ENCODE peak calls at places on chromosomes 6 and 20, in ten cellular contexts. Z, L, Q, Y, E, F, H, X, W and D are unnamed samples.

GRCh38 chr6:10389739-10390494 is 25.0 kb downstream of the TFAP2A start:
- DNase-seq in F (no peak), L (no peak), H (no peak), Z (no peak), X (no peak), W (no peak), E (no peak), Q (no peak), Y (no peak), D (no peak)

GRCh38 chr6:147621280-147621679 is 112.8 kb downstream of the SAMD5 start:
- DNase-seq in E (no peak), Y (peak), W (peak), X (no peak), Q (no peak), L (peak), F (no peak), H (no peak), Z (peak), D (peak)

GRCh38 chr6:56649053-56649769 is 6.5 kb upstream of the DST start:
- DNase-seq in F (no peak), E (no peak), Q (no peak), H (peak), L (no peak), W (peak), X (no peak), Z (no peak), Y (no peak), D (no peak)

GRCh38 chr6:48986105-48986504 is 476.9 kb downstream of the MMUT start:
- DNase-seq in Z (no peak), Y (no peak), Q (no peak), W (no peak), X (no peak), E (no peak), L (no peak), H (no peak), F (no peak), D (peak)

GRCh38 chr6:105207524-105208269 is 27.9 kb upstream of the POPDC3 start:
- DNase-seq in W (peak), Z (no peak), H (no peak), X (no peak), E (no peak), Y (peak), Q (no peak), L (peak), F (no peak), D (peak)

GRCh38 chr6:41367700-41368099 is 32.3 kb downstream of the NCR2 start:
- DNase-seq in Q (no peak), W (peak), Z (peak), X (no peak), E (peak), H (peak), L (no peak), Y (peak), F (peak), D (peak)

GRCh38 chr6:40444811-40445210 is 142.4 kb downstream of the LRFN2 start:
- DNase-seq in Q (no peak), H (peak), E (no peak), Z (no peak), L (no peak), W (peak), F (no peak), X (no peak), Y (no peak), D (no peak)

GRCh38 chr6:105193647-105194046 is 13.8 kb upstream of the POPDC3 start:
- DNase-seq in E (peak), L (peak), Z (no peak), X (no peak), Q (no peak), H (no peak), Y (no peak), F (no peak), W (peak), D (peak)

GRCh38 chr6:114471450-114471849 is 128.6 kb upstream of the HS3ST5 start:
- DNase-seq in E (no peak), H (no peak), Z (no peak), W (no peak), Y (no peak), L (no peak), F (no peak), X (no peak), Q (no peak), D (no peak)

GRCh38 chr6:147000545-147001488 is 203.4 kb upstream of the STXBP5 start:
- DNase-seq in E (peak), F (peak), L (peak), Y (peak), W (peak), H (peak), Z (no peak), Q (no peak), X (no peak), D (peak)

GRCh38 chr6:16991981-16992629 is 109.7 kb upstream of the STMND1 start:
- DNase-seq in Y (no peak), W (no peak), X (no peak), F (no peak), E (no peak), L (no peak), Z (no peak), H (no peak), Q (no peak), D (no peak)

GRCh38 chr20:41213150-41213820 is 75.9 kb downstream of the PLCG1 start:
- DNase-seq in X (no peak), Q (no peak), Z (no peak), W (peak), L (peak), Y (peak), F (peak), E (no peak), H (no peak), D (peak)

GRCh38 chr6:155883334-155883731 is 427.7 kb upstream of the NOX3 start:
- DNase-seq in F (no peak), W (no peak), H (no peak), L (no peak), Y (no peak), Q (no peak), Z (no peak), X (no peak), E (no peak), D (peak)

GRCh38 chr6:131937703-131938631 is 13.2 kb downstream of the CCN2 start:
- DNase-seq in Q (no peak), X (no peak), E (no peak), Z (peak), H (peak), W (peak), L (peak), Y (peak), F (peak), D (peak)

GRCh38 chr6:49453221-49453620 is 9.8 kb downstream of the MMUT start:
- DNase-seq in Y (no peak), E (no peak), X (no peak), W (no peak), Q (no peak), F (no peak), Z (no peak), L (no peak), H (peak), D (peak)

GRCh38 chr6:109451376-109451775 is 4.2 kb downstream of the MICAL1 start:
- DNase-seq in Z (no peak), L (no peak), Y (no peak), W (no peak), F (no peak), E (no peak), H (no peak), Q (no peak), X (no peak), D (no peak)

GRCh38 chr6:88263591-88263990 is 97.4 kb upstream of the CNR1 start:
- DNase-seq in W (peak), L (no peak), F (no peak), Z (no peak), X (no peak), E (no peak), H (no peak), Y (no peak), Q (no peak), D (no peak)

GRCh38 chr20:2179233-2179580 is 77.6 kb downstream of the STK35 start:
- DNase-seq in W (no peak), E (no peak), L (no peak), X (no peak), Q (no peak), Y (no peak), F (no peak), Z (no peak), H (no peak), D (no peak)

GRCh38 chr20:47438464-47439381 is 63.0 kb upstream of the NCOA3 start:
- DNase-seq in X (no peak), Z (no peak), H (no peak), Q (no peak), Y (no peak), E (no peak), L (no peak), W (no peak), F (no peak), D (no peak)

GRCh38 chr6:112796712-112797111 is 449.6 kb downstream of the RFPL4B start:
- DNase-seq in W (no peak), H (no peak), Q (no peak), L (no peak), Z (no peak), X (no peak), E (no peak), F (no peak), Y (no peak), D (no peak)

GRCh38 chr20:8646716-8647115 is 422.2 kb upstream of the PLCB4 start:
- DNase-seq in F (peak), W (peak), Y (no peak), H (no peak), Q (no peak), Z (no peak), E (peak), X (no peak), L (peak), D (peak)

GRCh38 chr6:36625161-36625919 is 31.2 kb downstream of the SRSF3 start:
- DNase-seq in H (no peak), L (peak), W (peak), E (peak), Y (peak), Q (no peak), Z (peak), X (peak), F (no peak), D (peak)

GRCh38 chr6:15086273-15087158 is 159.4 kb upstream of the JARID2 start:
- DNase-seq in W (no peak), Z (no peak), X (no peak), Y (no peak), L (no peak), H (no peak), F (no peak), Q (no peak), E (no peak), D (no peak)

GRCh38 chr6:11854418-11855165 is 76.0 kb upstream of the ADTRP start:
- DNase-seq in X (no peak), H (no peak), Z (no peak), F (peak), Y (peak), L (peak), E (no peak), Q (no peak), W (peak), D (peak)

GRCh38 chr6:42155293-42155692 is 12.9 kb upstream of the C6orf132 start:
- DNase-seq in Q (no peak), W (no peak), F (no peak), Y (no peak), H (no peak), E (no peak), L (no peak), X (no peak), Z (no peak), D (no peak)

GRCh38 chr6:117555882-117556498 is 46.3 kb downstream of the GOPC start:
- DNase-seq in Y (peak), Q (peak), W (peak), E (no peak), L (no peak), F (no peak), X (no peak), H (peak), Z (peak), D (peak)

GRCh38 chr6:114581293-114581692 is 238.5 kb upstream of the HS3ST5 start:
- DNase-seq in X (no peak), W (no peak), H (no peak), L (no peak), Z (no peak), F (no peak), E (no peak), Q (no peak), Y (no peak), D (no peak)

GRCh38 chr6:158071121-158072082 is 89.7 kb downstream of the SYNJ2 start:
- DNase-seq in H (no peak), Q (no peak), E (no peak), L (no peak), W (no peak), F (no peak), Z (no peak), Y (no peak), X (no peak), D (no peak)

DNA sequence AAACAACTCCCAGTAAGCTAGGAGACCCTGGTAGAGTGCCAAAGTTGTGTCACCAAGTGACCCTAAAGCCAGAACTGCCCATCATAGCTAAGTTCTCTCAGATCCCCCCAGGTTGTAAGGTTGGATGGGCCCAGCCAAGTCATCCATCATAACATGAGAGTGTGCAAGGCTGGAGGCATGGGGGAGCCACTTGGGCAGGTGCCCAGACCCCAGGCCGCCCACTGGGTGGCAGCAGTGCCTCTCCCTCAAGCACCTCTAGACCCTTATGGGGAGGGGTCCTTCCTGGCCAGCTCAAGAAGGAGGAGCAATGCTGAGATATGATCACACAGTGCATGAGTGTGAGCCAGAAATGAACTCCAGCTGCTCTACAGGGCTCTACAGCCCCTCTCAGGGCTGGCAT is 154.5 kb downstream of the MYLK4 start:
- DNase-seq in F (no peak), Z (no peak), E (no peak), Y (no peak), Q (no peak), H (peak), X (no peak), L (no peak), W (no peak), D (no peak)
- TF ChIP-seq CTCF in F (no peak), Z (no peak), E (peak), Y (peak), Q (no peak), H (peak), X (no peak), L (no peak), W (no peak), D (peak)

DNA sequence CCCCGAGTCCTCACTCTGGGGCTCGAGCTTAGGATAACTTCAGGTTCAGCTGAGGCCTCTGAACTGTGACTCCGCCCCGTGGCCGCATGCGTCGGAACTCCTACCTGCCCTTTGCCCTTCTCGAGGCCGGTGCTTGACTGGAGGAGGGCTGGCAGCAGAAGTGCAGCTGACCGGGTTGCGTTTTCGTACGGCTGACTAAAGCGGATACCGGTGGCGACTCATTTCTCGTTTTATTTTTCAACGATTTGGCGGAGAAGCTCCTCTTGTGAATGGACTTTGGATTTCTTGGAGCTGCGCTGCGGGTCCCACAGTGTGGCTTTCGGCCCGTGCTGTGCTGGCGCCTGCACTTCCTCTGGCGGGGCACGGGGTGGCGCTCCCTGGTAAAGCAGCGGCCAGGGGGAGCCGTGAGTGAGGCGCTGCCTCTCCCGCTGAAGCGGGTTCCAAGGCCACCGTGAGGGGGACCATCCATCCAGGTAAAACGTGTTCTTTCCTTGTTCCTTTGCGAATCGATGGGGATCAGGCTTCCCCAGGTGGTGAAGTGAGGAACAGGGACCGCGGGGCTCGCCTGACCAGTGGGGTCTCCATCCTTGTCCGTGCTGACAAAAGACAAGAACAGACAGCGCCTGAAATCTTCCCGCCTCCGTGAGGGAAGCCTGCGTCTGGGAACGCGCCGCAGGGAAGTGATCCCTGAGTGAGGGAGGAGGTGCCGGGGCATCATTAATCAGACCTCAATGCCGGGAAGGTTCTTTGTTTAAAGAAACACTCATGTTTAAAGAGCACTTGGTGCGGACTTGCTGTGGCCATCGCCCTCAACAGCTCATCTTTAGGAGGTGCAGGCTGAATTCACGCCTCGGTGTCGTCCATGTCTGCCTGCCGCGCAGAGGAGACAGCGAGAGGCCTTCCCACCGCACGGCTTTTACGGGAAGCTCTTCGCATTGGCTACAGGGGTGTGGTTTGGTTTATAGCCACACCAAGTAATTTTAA is 38.8 kb downstream of the ERMARD start:
- DNase-seq in Z (peak), H (peak), W (peak), X (peak), E (peak), L (peak), F (peak), Q (peak), Y (peak), D (peak)
- H3K4me3 ChIP-seq in Z (peak), H (peak), W (peak), X (peak), E (peak), L (peak), F (peak), Q (peak), Y (peak), D (peak)

DNA sequence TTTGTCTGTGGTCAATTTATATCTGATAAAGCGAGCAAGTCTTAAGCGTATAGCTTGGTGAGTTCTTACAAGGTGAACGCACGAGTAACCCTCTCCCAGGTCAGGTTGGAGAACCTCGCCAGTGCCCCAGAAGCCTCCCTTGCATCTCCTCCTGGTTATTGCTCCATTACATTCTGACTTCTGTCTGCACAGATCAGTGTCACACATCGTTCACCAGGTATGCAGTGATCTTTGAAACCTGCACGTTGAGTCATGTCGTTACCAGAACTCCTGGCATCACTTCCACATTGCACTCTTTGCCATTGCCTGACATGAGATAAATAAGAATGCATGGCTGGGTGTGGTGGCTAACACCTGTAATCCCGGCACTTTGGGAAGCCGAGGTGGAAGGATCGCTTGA is 44.2 kb downstream of the AKAP12 start:
- DNase-seq in Z (no peak), Y (no peak), L (no peak), E (no peak), Q (no peak), X (no peak), W (no peak), H (no peak), F (no peak), D (no peak)
- TF ChIP-seq CTCF in Z (no peak), Y (no peak), L (no peak), E (no peak), Q (no peak), X (no peak), W (no peak), H (no peak), F (no peak), D (no peak)

DNA sequence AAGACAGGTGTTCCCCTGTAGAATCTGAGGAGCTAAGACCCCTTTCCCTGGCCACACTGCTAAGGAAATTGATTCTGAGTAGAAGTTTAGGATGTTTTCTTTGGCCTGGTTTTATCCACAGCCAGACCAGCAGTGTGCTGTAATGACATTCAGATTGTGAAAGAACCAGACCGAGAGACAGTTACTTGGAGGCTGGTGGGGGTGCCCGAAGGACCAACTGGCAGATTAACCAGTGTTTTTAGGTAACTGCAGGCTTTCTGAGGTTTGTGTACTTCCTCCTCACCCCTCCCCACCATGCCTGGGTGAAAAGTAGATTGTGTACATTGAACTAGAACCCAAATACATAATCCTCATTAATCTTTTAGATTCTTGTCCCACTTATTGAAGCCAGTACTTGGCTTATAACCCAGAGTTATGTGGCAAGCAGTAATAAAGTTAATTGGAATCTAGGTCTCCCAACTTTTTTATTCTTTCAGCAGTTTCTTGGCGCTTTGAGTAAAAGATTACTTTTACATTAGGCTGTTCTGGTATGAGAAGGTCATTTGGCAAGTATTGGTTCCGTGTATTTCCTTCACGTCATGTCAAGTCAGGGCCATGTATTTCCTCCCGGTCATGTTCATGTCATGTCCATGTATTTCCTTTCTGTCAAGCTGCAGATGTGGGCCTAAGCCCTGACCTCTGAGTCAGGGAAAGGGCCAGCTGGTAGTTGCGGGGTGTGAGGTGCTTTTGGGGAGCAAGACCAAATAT is 93.7 kb downstream of the TCP11 start:
- DNase-seq in Z (no peak), X (no peak), Q (no peak), L (peak), E (peak), F (no peak), H (peak), W (peak), Y (peak), D (peak)
- H3K4me3 ChIP-seq in Z (no peak), X (no peak), Q (no peak), L (no peak), E (no peak), F (no peak), H (no peak), W (no peak), Y (no peak), D (no peak)

GRCh38 chr6:169858935-169859351 is 107.5 kb downstream of the ERMARD start:
- DNase-seq in Y (no peak), E (no peak), Q (no peak), X (no peak), W (no peak), H (no peak), F (no peak), L (no peak), Z (no peak), D (no peak)
- TF ChIP-seq CTCF in Y (no peak), E (no peak), Q (no peak), X (no peak), W (no peak), H (no peak), F (no peak), L (no peak), Z (no peak), D (no peak)

DNA sequence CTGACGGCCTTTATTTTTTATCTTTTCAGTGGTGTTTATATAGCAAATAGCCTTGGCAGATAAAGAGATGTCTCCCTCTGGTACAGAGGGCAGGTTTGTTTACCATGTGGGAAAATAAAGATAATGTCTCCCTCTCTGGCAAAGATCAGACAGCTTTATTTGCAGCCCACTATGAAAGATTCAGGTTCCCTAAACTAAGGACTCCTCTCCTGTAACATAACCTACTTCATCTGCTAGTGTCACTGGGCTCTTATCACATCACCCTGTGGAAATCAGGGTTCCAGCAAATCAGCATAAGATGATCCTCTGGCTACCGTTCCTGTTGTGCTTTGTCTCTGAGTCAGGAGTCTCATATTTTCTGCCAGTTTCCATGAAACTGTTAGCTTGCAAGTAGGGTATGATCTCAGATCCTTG is 3.1 kb downstream of the FBXL4 start:
- DNase-seq in H (peak), L (no peak), E (no peak), Z (no peak), X (no peak), Y (peak), F (no peak), Q (no peak), W (peak), D (peak)
- H3K4me3 ChIP-seq in H (no peak), L (no peak), E (no peak), Z (no peak), X (no peak), Y (no peak), F (no peak), Q (no peak), W (no peak), D (no peak)

GRCh38 chr6:51684038-51684437 is 403.4 kb downstream of the PKHD1 start:
- DNase-seq in L (no peak), W (no peak), Q (no peak), F (no peak), H (no peak), E (no peak), X (no peak), Z (no peak), Y (no peak), D (no peak)
- TF ChIP-seq CTCF in L (no peak), W (no peak), Q (no peak), F (no peak), H (no peak), E (no peak), X (no peak), Z (no peak), Y (no peak), D (no peak)

GRCh38 chr20:59007758-59008511 is 881 bp upstream of the CTSZ start:
- DNase-seq in W (no peak), Y (no peak), F (no peak), E (no peak), X (peak), L (no peak), Q (no peak), H (no peak), Z (peak), D (no peak)
- H3K4me3 ChIP-seq in W (no peak), Y (no peak), F (no peak), E (no peak), X (no peak), L (peak), Q (no peak), H (no peak), Z (no peak), D (no peak)